ENCODE peak calls at places on chromosomes 6 and 20, in four cellular contexts. Z is Calu3, U is cardiac fibroblast, K is fibroblast of villous mesenchyme. H is an unnamed sample.

GRCh38 chr6:52815167-52816092 is 11.8 kb upstream of the GSTA1 start:
- DNase-seq in Z (peak), U (peak), K (peak), H (peak)

GRCh38 chr6:50030777-50031562 is 9.2 kb upstream of the DEFB110 start:
- DNase-seq in Z (no peak), U (no peak), K (no peak), H (no peak)

GRCh38 chr6:147467891-147468290 is 40.6 kb upstream of the SAMD5 start:
- DNase-seq in Z (no peak), U (no peak), K (no peak), H (no peak)

GRCh38 chr6:5279891-5280338 is 18.6 kb downstream of the FARS2 start:
- DNase-seq in Z (no peak), U (no peak), K (no peak), H (no peak)

GRCh38 chr6:88517737-88518136 is 351.6 kb upstream of the CNR1 start:
- DNase-seq in Z (no peak), U (peak), K (no peak), H (no peak)

GRCh38 chr6:125728739-125729138 is 20.7 kb upstream of the HEY2 start:
- DNase-seq in Z (peak), U (no peak), K (no peak), H (no peak)

GRCh38 chr20:59571591-59572314 is 32.6 kb upstream of the PHACTR3 start:
- DNase-seq in Z (peak), U (peak), K (peak), H (peak)

GRCh38 chr6:43749461-43749860 is 20.6 kb upstream of the VEGFA start:
- DNase-seq in Z (no peak), U (no peak), K (no peak), H (no peak)

GRCh38 chr20:400121-400450 is 8.0 kb upstream of the RBCK1 start:
- DNase-seq in Z (no peak), U (no peak), K (no peak), H (no peak)

GRCh38 chr20:58889334-58890072 is 37.0 kb downstream of the GNAS start:
- DNase-seq in Z (peak), U (peak), K (no peak), H (peak)

GRCh38 chr6:137237413-137238170 is 18.4 kb upstream of the IFNGR1 start:
- DNase-seq in Z (peak), U (peak), K (peak), H (no peak)

GRCh38 chr20:32535953-32536823 is 48.9 kb downstream of the NOL4L start:
- DNase-seq in Z (peak), U (no peak), K (no peak), H (peak)

GRCh38 chr6:167968091-167968490 is 29.4 kb upstream of the KIF25 start:
- DNase-seq in Z (peak), U (peak), K (peak), H (no peak)

GRCh38 chr6:125164696-125165095 is 11.1 kb downstream of the TPD52L1 start:
- DNase-seq in Z (no peak), U (no peak), K (no peak), H (no peak)

GRCh38 chr6:125765944-125766343 is 16.5 kb downstream of the HEY2 start:
- DNase-seq in Z (no peak), U (no peak), K (no peak), H (no peak)

GRCh38 chr20:54153041-54153327 is 20.8 kb downstream of the CYP24A1 start:
- DNase-seq in Z (no peak), U (no peak), K (no peak), H (no peak)

GRCh38 chr6:161639772-161640171 is 365.9 kb upstream of the AGPAT4 start:
- DNase-seq in Z (no peak), U (no peak), K (no peak), H (no peak)

GRCh38 chr20:2840138-2840966 is at the start of the genes PCED1A and VPS16:
- DNase-seq in Z (peak), U (peak), K (peak), H (peak)

GRCh38 chr6:151900897-151901485 is 93.5 kb downstream of the ESR1 start:
- DNase-seq in Z (peak), U (no peak), K (peak), H (no peak)

GRCh38 chr6:73652637-73653570 is 888 bp downstream of the SLC17A5 start:
- DNase-seq in Z (peak), U (peak), K (peak), H (no peak)

GRCh38 chr6:12886961-12887775 is 170.6 kb downstream of the PHACTR1 start:
- DNase-seq in Z (no peak), U (no peak), K (no peak), H (no peak)

GRCh38 chr20:57847104-57847503 is 137.3 kb upstream of the PMEPA1 start:
- DNase-seq in Z (no peak), U (no peak), K (no peak), H (no peak)

GRCh38 chr6:126170433-126170832 is 169.5 kb upstream of the CENPW start:
- DNase-seq in Z (no peak), U (no peak), K (no peak), H (no peak)

GRCh38 chr6:105646391-105646867 is 243.5 kb upstream of the PREP start:
- DNase-seq in Z (no peak), U (peak), K (no peak), H (no peak)

GRCh38 chr6:117265425-117266266 is at the start of gene VGLL2:
- DNase-seq in Z (no peak), U (peak), K (peak), H (no peak)

GRCh38 chr6:42453649-42454427 is 2.1 kb upstream of the TRERF1 start:
- DNase-seq in Z (peak), U (peak), K (peak), H (peak)

GRCh38 chr6:41200901-41201783 is at the start of gene TREML2:
- DNase-seq in Z (no peak), U (no peak), K (no peak), H (no peak)

GRCh38 chr6:132961122-132961521 is 146.8 kb downstream of the RPS12 start:
- DNase-seq in Z (peak), U (peak), K (no peak), H (no peak)

GRCh38 chr20:2292711-2293110 is 3.1 kb upstream of the TGM3 start:
- DNase-seq in Z (no peak), U (no peak), K (peak), H (no peak)

GRCh38 chr6:145891565-145891964 is 72.6 kb downstream of the SHPRH start:
- DNase-seq in Z (no peak), U (peak), K (peak), H (no peak)

GRCh38 chr6:26115226-26115625 is 28.0 kb downstream of the HFE start:
- DNase-seq in Z (no peak), U (no peak), K (no peak), H (no peak)

GRCh38 chr20:8808180-8808535 is 260.7 kb upstream of the PLCB4 start:
- DNase-seq in Z (no peak), U (no peak), K (no peak), H (no peak)

GRCh38 chr6:30963641-30964040 is 19.9 kb upstream of the MUC21 start:
- DNase-seq in Z (peak), U (no peak), K (no peak), H (no peak)

GRCh38 chr6:43738877-43739641 is 31.0 kb upstream of the VEGFA start:
- DNase-seq in Z (peak), U (no peak), K (no peak), H (no peak)

GRCh38 chr6:44219053-44219814 is 2.5 kb downstream of the MYMX start:
- DNase-seq in Z (peak), U (peak), K (peak), H (peak)

GRCh38 chr6:103017878-103018277 is 1624.4 kb downstream of the GRIK2 start:
- DNase-seq in Z (no peak), U (no peak), K (no peak), H (no peak)

GRCh38 chr6:35581633-35582032 is 68.9 kb upstream of the TULP1 start:
- DNase-seq in Z (no peak), U (no peak), K (peak), H (no peak)

GRCh38 chr20:56422824-56423189 is 10.7 kb downstream of the CASS4 start:
- DNase-seq in Z (no peak), U (no peak), K (no peak), H (no peak)

GRCh38 chr20:62822788-62823651 is 6.2 kb downstream of the COL9A3 start:
- DNase-seq in Z (peak), U (peak), K (peak), H (no peak)
- TF ChIP-seq CTCF in Z (peak), U (peak), K (peak), H (no peak)

GRCh38 chr20:64133951-64134407 is 26.6 kb upstream of the NPBWR2 start:
- DNase-seq in Z (no peak), U (no peak), K (no peak), H (no peak)
- TF ChIP-seq CTCF in Z (peak), U (peak), K (peak), H (no peak)

GRCh38 chr6:14371530-14371929 is 254.0 kb downstream of the CD83 start:
- DNase-seq in Z (no peak), U (no peak), K (no peak), H (no peak)
- TF ChIP-seq CTCF in Z (no peak), U (no peak), K (no peak), H (no peak)

DNA sequence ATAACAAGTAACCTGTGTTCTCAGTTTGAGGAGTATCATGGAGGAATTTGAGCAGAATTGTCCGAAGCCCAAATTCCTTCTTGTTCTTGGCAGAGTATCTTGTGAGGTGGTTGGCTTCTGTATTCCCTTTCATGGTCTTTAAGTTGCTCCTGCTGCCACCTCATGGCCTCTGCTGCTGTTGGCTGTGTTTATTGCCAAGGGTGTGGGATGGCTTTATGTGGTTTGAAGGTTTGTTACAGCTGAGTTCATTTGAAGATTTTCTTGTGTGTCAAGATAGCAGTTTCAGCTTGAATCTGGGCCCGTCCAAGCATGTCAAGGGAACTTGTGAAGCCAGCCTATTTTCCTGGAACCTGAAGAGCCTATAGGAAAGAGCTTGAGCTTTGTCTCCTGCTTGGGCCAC is 20.2 kb upstream of the TTK start:
- DNase-seq in Z (peak), U (peak), K (peak), H (no peak)
- TF ChIP-seq CTCF in Z (no peak), U (no peak), K (no peak), H (no peak)